ENCODE peak calls at places on chromosome 1, in six cellular contexts. H, M, W, T, N and K are unnamed samples.

GRCh38 chr1:89221341-89221740 is 22.6 kb upstream of the GBP4 start:
- DNase-seq in T (no peak), W (no peak), M (no peak), H (no peak), N (no peak), K (no peak)

GRCh38 chr1:224929335-224930237 is at the start of gene DNAH14:
- DNase-seq in M (peak), H (no peak), N (peak), W (no peak), T (no peak), K (peak)

GRCh38 chr1:233916706-233917105 is 12.2 kb downstream of the SLC35F3 start:
- DNase-seq in T (no peak), M (peak), W (no peak), N (no peak), H (no peak), K (peak)

GRCh38 chr1:175250027-175250426 is 57.5 kb upstream of the KIAA0040 start:
- DNase-seq in T (no peak), H (no peak), M (no peak), W (no peak), N (no peak), K (no peak)

GRCh38 chr1:28976254-28976653 is 61.9 kb downstream of the EPB41 start:
- DNase-seq in W (no peak), N (no peak), H (no peak), M (peak), T (no peak), K (peak)

GRCh38 chr1:66350001-66350547 is 183.9 kb upstream of the SGIP1 start:
- DNase-seq in T (peak), W (no peak), M (peak), H (peak), N (peak), K (peak)

GRCh38 chr1:50369830-50370229 is 53.4 kb downstream of the DMRTA2 start:
- DNase-seq in W (no peak), N (no peak), M (no peak), H (no peak), T (no peak), K (peak)

GRCh38 chr1:196115641-196116040 is 492.6 kb downstream of the KCNT2 start:
- DNase-seq in N (peak), W (peak), M (peak), T (no peak), H (no peak), K (peak)

GRCh38 chr1:6991271-6991670 is 206.0 kb downstream of the CAMTA1 start:
- DNase-seq in N (peak), H (no peak), M (peak), W (no peak), T (no peak), K (peak)

GRCh38 chr1:50968884-50969610 is 998 bp upstream of the CDKN2C start:
- DNase-seq in M (no peak), N (peak), T (peak), W (peak), H (peak), K (peak)

GRCh38 chr1:182410620-182411273 is 10.3 kb upstream of the TEDDM1 start:
- DNase-seq in T (no peak), N (no peak), H (no peak), M (no peak), W (no peak), K (no peak)

GRCh38 chr1:179744401-179745130 is 1.5 kb downstream of the FAM163A start:
- DNase-seq in W (no peak), M (no peak), H (no peak), T (no peak), N (no peak), K (no peak)

GRCh38 chr1:103106426-103107321 is 1.6 kb downstream of the COL11A1 start:
- DNase-seq in W (peak), T (no peak), N (peak), H (no peak), M (peak), K (peak)

GRCh38 chr1:15937706-15938168 is 38.2 kb downstream of the ZBTB17 start:
- DNase-seq in W (no peak), N (peak), M (peak), T (no peak), H (no peak), K (peak)

GRCh38 chr1:186768906-186769305 is 59.8 kb upstream of the PLA2G4A start:
- DNase-seq in T (no peak), M (no peak), W (no peak), N (no peak), H (no peak), K (no peak)